ENCODE peak calls at places on chromosomes 5 and 9, in nine cellular contexts. X, H, V, N, Q, K, E, L and R are unnamed samples.

GRCh38 chr9:84953797-84954695 is 284.5 kb downstream of the NTRK2 start:
- DNase-seq in X (peak), H (peak), V (peak), N (peak), Q (peak), K (peak), E (peak), L (peak), R (no peak)

GRCh38 chr5:128216860-128217531 is 133.4 kb downstream of the SLC12A2 start:
- DNase-seq in X (no peak), H (peak), V (no peak), N (peak), Q (no peak), K (peak), E (peak), L (no peak), R (peak)

GRCh38 chr9:137027369-137028012 is 546 bp downstream of the ABCA2 start:
- DNase-seq in X (no peak), H (peak), V (peak), N (no peak), Q (no peak), K (no peak), E (no peak), L (no peak), R (no peak)

GRCh38 chr5:25688156-25688555 is 1043.4 kb upstream of the CDH10 start:
- DNase-seq in X (no peak), H (no peak), V (no peak), N (no peak), Q (no peak), K (no peak), E (no peak), L (no peak), R (no peak)

GRCh38 chr5:126847318-126848221 is 70.6 kb downstream of the LMNB1 start:
- DNase-seq in X (peak), H (no peak), V (no peak), N (no peak), Q (no peak), K (no peak), E (no peak), L (no peak), R (no peak)

GRCh38 chr5:171562822-171563221 is 143.4 kb downstream of the FGF18 start:
- DNase-seq in X (no peak), H (no peak), V (no peak), N (no peak), Q (no peak), K (peak), E (no peak), L (no peak), R (no peak)

GRCh38 chr5:136905571-136905970 is 540.2 kb upstream of the TRPC7 start:
- DNase-seq in X (no peak), H (no peak), V (no peak), N (no peak), Q (no peak), K (no peak), E (no peak), L (no peak), R (no peak)

GRCh38 chr5:7902201-7902600 is 33.3 kb downstream of the MTRR start:
- DNase-seq in X (no peak), H (peak), V (no peak), N (no peak), Q (no peak), K (peak), E (no peak), L (no peak), R (no peak)

GRCh38 chr5:60325870-60326269 is 374.1 kb downstream of the DEPDC1B start:
- DNase-seq in X (no peak), H (no peak), V (no peak), N (no peak), Q (no peak), K (no peak), E (no peak), L (no peak), R (no peak)

GRCh38 chr5:97245371-97245770 is 62.3 kb upstream of the RIOK2 start:
- DNase-seq in X (no peak), H (no peak), V (no peak), N (no peak), Q (no peak), K (no peak), E (no peak), L (no peak), R (no peak)

GRCh38 chr5:101424530-101425175 is 521.6 kb upstream of the ST8SIA4 start:
- DNase-seq in X (no peak), H (peak), V (no peak), N (no peak), Q (no peak), K (peak), E (no peak), L (no peak), R (peak)

GRCh38 chr9:78298046-78298511 is 1.2 kb downstream of the PSAT1 start:
- DNase-seq in X (no peak), H (no peak), V (no peak), N (no peak), Q (no peak), K (peak), E (no peak), L (no peak), R (no peak)

GRCh38 chr5:16826379-16827125 is 109.5 kb downstream of the MYO10 start:
- DNase-seq in X (no peak), H (peak), V (no peak), N (no peak), Q (no peak), K (no peak), E (no peak), L (no peak), R (no peak)

GRCh38 chr5:151186052-151186451 is 28.5 kb upstream of the ANXA6 start:
- DNase-seq in X (no peak), H (no peak), V (no peak), N (no peak), Q (no peak), K (no peak), E (no peak), L (no peak), R (no peak)

GRCh38 chr9:27278374-27278773 is 18.6 kb downstream of the EQTN start:
- DNase-seq in X (peak), H (peak), V (no peak), N (no peak), Q (no peak), K (peak), E (no peak), L (no peak), R (no peak)

GRCh38 chr9:14203366-14204056 is 110.4 kb downstream of the NFIB start:
- DNase-seq in X (no peak), H (no peak), V (no peak), N (peak), Q (peak), K (peak), E (peak), L (peak), R (no peak)

GRCh38 chr5:160923431-160923830 is 71.4 kb upstream of the ATP10B start:
- DNase-seq in X (no peak), H (no peak), V (no peak), N (no peak), Q (no peak), K (no peak), E (no peak), L (no peak), R (no peak)

GRCh38 chr5:179310439-179311090 is 34.7 kb downstream of the ADAMTS2 start:
- DNase-seq in X (no peak), H (no peak), V (peak), N (no peak), Q (no peak), K (no peak), E (no peak), L (no peak), R (no peak)

GRCh38 chr5:8773091-8773615 is 772.7 kb downstream of the SEMA5A start:
- DNase-seq in X (no peak), H (peak), V (no peak), N (no peak), Q (no peak), K (peak), E (no peak), L (no peak), R (no peak)

GRCh38 chr5:88827997-88828396 is 55.0 kb downstream of the MEF2C start:
- DNase-seq in X (no peak), H (no peak), V (no peak), N (no peak), Q (no peak), K (no peak), E (no peak), L (no peak), R (no peak)

GRCh38 chr9:12696931-12697622 is 3.9 kb downstream of the TYRP1 start:
- DNase-seq in X (no peak), H (peak), V (no peak), N (no peak), Q (no peak), K (peak), E (no peak), L (no peak), R (no peak)

GRCh38 chr9:116087246-116087645 is 66.3 kb upstream of the PAPPA start:
- DNase-seq in X (peak), H (peak), V (no peak), N (peak), Q (peak), K (peak), E (peak), L (no peak), R (peak)

GRCh38 chr9:134712922-134713321 is 71.3 kb downstream of the COL5A1 start:
- DNase-seq in X (no peak), H (no peak), V (no peak), N (no peak), Q (no peak), K (no peak), E (peak), L (peak), R (no peak)

GRCh38 chr5:32679218-32679617 is 31.9 kb upstream of the NPR3 start:
- DNase-seq in X (no peak), H (peak), V (no peak), N (no peak), Q (no peak), K (peak), E (no peak), L (no peak), R (no peak)

GRCh38 chr5:177980776-177981175 is 15.3 kb downstream of the PROP1 start:
- DNase-seq in X (no peak), H (no peak), V (no peak), N (no peak), Q (no peak), K (no peak), E (no peak), L (peak), R (no peak)

GRCh38 chr9:92723801-92724323 is 40.8 kb downstream of the BICD2 start:
- DNase-seq in X (no peak), H (no peak), V (no peak), N (no peak), Q (no peak), K (no peak), E (no peak), L (no peak), R (no peak)
- H3K4me3 ChIP-seq in X (no peak), H (no peak), V (no peak), N (no peak), Q (no peak), K (no peak), E (no peak), L (no peak), R (no peak)

GRCh38 chr5:10138385-10139057 is 111.2 kb downstream of the ATPSCKMT start:
- DNase-seq in X (no peak), H (peak), V (no peak), N (no peak), Q (no peak), K (no peak), E (no peak), L (no peak), R (no peak)

GRCh38 chr5:10144040-10144439 is 105.6 kb downstream of the ATPSCKMT start:
- DNase-seq in X (no peak), H (no peak), V (no peak), N (no peak), Q (no peak), K (no peak), E (no peak), L (no peak), R (no peak)

GRCh38 chr5:10145922-10146321 is 103.8 kb downstream of the ATPSCKMT start:
- DNase-seq in X (no peak), H (peak), V (no peak), N (no peak), Q (no peak), K (peak), E (no peak), L (no peak), R (peak)

GRCh38 chr5:10140195-10140973 is 109.3 kb downstream of the ATPSCKMT start:
- DNase-seq in X (no peak), H (peak), V (no peak), N (no peak), Q (no peak), K (peak), E (no peak), L (no peak), R (no peak)
- TF ChIP-seq CTCF in X (no peak), H (peak), V (no peak), N (no peak), Q (no peak), K (peak), E (no peak), L (no peak), R (peak)

DNA sequence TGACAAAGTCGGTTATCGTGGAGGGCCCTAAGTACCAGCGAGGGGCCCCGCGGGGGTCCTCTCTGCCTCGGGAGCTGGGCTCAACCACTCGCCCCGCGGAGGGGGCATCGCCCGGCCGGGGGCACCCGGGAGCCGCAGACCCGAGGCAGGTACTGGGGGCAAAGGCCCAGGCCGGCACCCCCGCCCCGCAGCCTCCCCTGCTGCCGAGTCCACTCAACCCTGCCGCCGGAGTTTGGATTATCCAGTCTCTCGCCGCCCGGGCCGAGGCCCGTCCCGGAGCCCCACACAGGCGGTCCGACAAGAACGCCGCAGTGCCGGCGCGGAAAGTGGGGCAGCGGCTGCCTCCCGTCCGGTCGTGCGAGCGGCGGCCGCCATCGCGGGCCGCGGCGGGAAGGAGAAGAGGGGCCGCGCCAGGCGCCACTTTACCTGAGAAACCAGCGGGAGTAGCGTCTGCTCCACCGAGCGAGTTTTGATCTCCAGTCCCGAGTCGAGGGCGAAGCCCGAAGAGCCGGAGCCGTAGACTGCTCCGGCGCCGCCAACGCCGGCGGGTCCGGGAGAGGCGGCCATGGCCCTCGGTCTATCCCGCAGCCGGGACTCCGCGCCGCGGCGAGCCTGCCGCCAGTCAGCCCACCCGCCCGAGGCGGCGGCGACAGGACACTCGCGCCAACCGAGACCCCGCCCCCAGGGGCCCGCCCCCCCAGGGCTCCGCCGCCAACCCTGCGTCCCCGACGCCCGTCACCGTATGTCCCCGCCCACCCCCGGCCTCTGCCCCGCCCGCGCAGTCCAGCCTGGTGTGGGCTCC is at the start of gene CTNNAL1:
- DNase-seq in X (peak), H (peak), V (peak), N (peak), Q (peak), K (peak), E (peak), L (peak), R (no peak)
- H3K4me3 ChIP-seq in X (peak), H (peak), V (peak), N (peak), Q (peak), K (peak), E (peak), L (peak), R (peak)

DNA sequence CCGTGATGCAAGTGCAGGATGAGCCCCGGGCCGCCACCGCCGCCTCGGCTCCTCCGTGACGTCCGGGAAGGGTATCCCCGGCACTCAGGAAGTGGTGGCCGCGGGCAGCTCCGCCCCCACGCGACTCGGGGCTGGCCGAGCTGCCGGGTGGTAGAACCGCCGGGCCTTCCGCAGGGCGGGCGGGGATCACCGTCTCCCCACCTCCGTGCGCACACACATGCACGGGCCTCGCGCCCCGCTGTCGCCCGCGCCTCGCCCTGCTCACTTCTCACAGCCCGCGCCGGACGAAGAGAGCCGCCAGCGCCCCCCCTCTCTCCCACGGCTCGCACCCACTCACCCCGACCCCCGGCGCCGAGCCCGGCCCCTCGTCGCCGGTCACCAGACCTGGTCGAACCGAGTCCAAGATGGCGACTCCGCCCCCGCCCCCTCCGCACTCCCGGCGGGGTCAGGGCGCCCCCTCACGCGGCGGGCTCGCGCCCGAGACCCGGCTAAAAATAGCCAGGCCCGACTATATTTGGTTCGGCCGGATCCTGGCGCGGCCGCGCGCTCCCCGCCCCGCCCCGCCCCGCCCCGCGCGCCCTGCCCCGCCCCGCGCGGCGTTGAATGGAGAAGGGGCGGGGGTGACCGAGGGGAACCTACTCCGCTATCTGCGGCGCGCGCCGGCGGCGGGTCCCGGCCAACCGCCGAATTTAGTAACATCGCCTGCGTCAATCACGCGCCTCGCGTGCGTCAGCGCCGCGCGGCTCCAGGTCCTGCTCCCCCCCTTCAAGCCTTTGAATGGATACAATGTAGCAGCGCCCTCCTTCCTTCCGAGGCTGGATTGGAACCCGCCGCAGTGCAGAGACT is 2.0 kb upstream of the NR4A3 start:
- DNase-seq in X (peak), H (peak), V (peak), N (peak), Q (peak), K (peak), E (peak), L (peak), R (peak)
- TF ChIP-seq CTCF in X (no peak), H (peak), V (peak), N (no peak), Q (no peak), K (no peak), E (no peak), L (no peak), R (peak)

GRCh38 chr5:149706158-149706557 is 24.0 kb upstream of the PPARGC1B start:
- DNase-seq in X (no peak), H (no peak), V (no peak), N (no peak), Q (no peak), K (no peak), E (no peak), L (no peak), R (no peak)

GRCh38 chr5:149700347-149700746 is 29.8 kb upstream of the PPARGC1B start:
- DNase-seq in X (no peak), H (no peak), V (no peak), N (peak), Q (no peak), K (no peak), E (peak), L (no peak), R (no peak)

GRCh38 chr5:149707097-149707496 is 23.0 kb upstream of the PPARGC1B start:
- DNase-seq in X (no peak), H (no peak), V (no peak), N (no peak), Q (no peak), K (no peak), E (no peak), L (no peak), R (no peak)

GRCh38 chr5:149702953-149703646 is 27.0 kb upstream of the PPARGC1B start:
- DNase-seq in X (no peak), H (no peak), V (no peak), N (no peak), Q (no peak), K (no peak), E (no peak), L (no peak), R (no peak)

DNA sequence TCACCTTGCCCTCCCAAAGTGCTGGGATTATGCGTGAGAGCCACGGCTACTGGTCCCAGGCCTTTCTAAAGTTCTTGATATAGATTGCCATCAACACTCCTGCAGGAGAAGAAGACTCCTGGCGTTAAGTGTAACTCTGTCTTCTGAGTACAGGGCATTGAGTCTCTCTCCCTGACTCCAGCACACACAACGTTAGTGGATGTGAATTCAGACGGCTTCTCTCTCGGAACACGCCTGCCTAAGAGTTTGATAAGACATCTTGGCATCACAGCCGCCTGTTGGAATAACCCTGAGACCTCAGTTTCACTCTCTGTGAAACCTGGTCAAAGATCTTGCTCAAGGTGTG is 27.5 kb upstream of the PPARGC1B start:
- DNase-seq in X (no peak), H (no peak), V (no peak), N (no peak), Q (no peak), K (no peak), E (no peak), L (no peak), R (no peak)
- H3K4me3 ChIP-seq in X (no peak), H (no peak), V (no peak), N (no peak), Q (no peak), K (no peak), E (no peak), L (no peak), R (no peak)

GRCh38 chr9:127731938-127732337 is 3.2 kb downstream of the TOR2A start:
- DNase-seq in X (no peak), H (no peak), V (no peak), N (no peak), Q (no peak), K (peak), E (no peak), L (no peak), R (no peak)
- TF ChIP-seq CTCF in X (no peak), H (no peak), V (no peak), N (no peak), Q (no peak), K (no peak), E (no peak), L (no peak), R (no peak)

GRCh38 chr5:106675674-106676073 is 995.1 kb downstream of the EFNA5 start:
- DNase-seq in X (no peak), H (no peak), V (no peak), N (no peak), Q (no peak), K (no peak), E (no peak), L (no peak), R (no peak)

GRCh38 chr5:106677057-106677456 is 993.7 kb downstream of the EFNA5 start:
- DNase-seq in X (no peak), H (no peak), V (no peak), N (no peak), Q (no peak), K (no peak), E (no peak), L (no peak), R (no peak)

DNA sequence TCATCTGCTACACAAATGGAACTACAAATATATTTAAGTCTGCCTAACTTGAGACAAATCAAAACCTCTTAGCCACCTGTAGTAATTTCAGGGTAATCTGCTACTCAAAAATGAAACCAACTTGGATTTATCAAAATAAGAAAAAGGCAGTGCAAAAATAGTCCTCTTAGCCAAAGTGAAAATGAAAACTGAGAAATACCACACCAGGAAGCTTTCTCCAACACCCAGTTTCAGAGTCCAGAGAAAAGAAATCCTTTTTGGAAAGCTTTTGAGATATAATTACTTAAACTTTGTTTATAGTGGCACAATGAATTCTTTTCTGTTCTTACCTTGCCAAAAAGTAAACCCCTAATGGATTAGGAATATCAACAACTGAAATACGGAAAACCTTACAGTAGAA is 990.4 kb downstream of the EFNA5 start:
- DNase-seq in X (no peak), H (no peak), V (no peak), N (no peak), Q (no peak), K (no peak), E (no peak), L (no peak), R (no peak)
- H3K4me3 ChIP-seq in X (no peak), H (no peak), V (no peak), N (no peak), Q (no peak), K (no peak), E (no peak), L (no peak), R (no peak)